ENCODE peak calls at places on chromosomes 1 and 21, in five cellular contexts. E is mesothelial cell of epicardium, Z is heart left ventricle, M is OCI-LY7, X is left ventricle myocardium inferior. O is an unnamed sample.

GRCh38 chr1:182802006-182802798 is 12.6 kb downstream of the NPL start:
- DNase-seq in Z (no peak), M (no peak), X (no peak), E (no peak), O (no peak)

GRCh38 chr1:24189528-24189927 is 2.4 kb upstream of the IFNLR1 start:
- DNase-seq in X (no peak), Z (no peak), E (no peak), M (peak), O (no peak)

GRCh38 chr1:229114781-229115417 is 156.0 kb upstream of the RAB4A start:
- DNase-seq in M (no peak), E (no peak), X (no peak), Z (no peak), O (no peak)

GRCh38 chr1:178947688-178948003 is 76.8 kb upstream of the ANGPTL1 start:
- DNase-seq in E (no peak), Z (no peak), X (no peak), M (no peak), O (no peak)

GRCh38 chr1:97190326-97190725 is 468.7 kb downstream of the PTBP2 start:
- DNase-seq in X (no peak), M (no peak), Z (no peak), E (no peak), O (no peak)

GRCh38 chr1:45804671-45804973 is 1.2 kb downstream of the MAST2 start:
- DNase-seq in Z (no peak), M (peak), E (no peak), X (no peak), O (no peak)

GRCh38 chr21:8993943-8994639 is 1527.3 kb upstream of the TPTE start:
- DNase-seq in M (no peak), X (no peak), Z (no peak), E (no peak), O (no peak)

GRCh38 chr1:24345334-24345733 is 26.2 kb downstream of the GRHL3 start:
- DNase-seq in M (no peak), X (no peak), E (no peak), Z (no peak), O (no peak)

GRCh38 chr1:200075938-200076546 is 48.5 kb downstream of the NR5A2 start:
- DNase-seq in M (no peak), E (no peak), X (no peak), Z (peak), O (no peak)

GRCh38 chr1:27789511-27790154 is 16.6 kb downstream of the STX12 start:
- DNase-seq in M (no peak), X (no peak), Z (peak), E (no peak), O (no peak)

GRCh38 chr1:26734501-26735058 is 38.8 kb downstream of the ARID1A start:
- DNase-seq in Z (no peak), X (no peak), M (no peak), E (no peak), O (no peak)

GRCh38 chr1:183877321-183877720 is 72.4 kb downstream of the RGL1 start:
- DNase-seq in Z (peak), E (no peak), M (no peak), X (peak), O (no peak)

GRCh38 chr1:30964706-30965105 is 56.1 kb upstream of the SDC3 start:
- DNase-seq in M (no peak), Z (peak), E (no peak), X (peak), O (no peak)

GRCh38 chr1:39566441-39567137 is 10.0 kb downstream of the PABPC4 start:
- DNase-seq in Z (no peak), E (no peak), X (no peak), M (no peak), O (no peak)

GRCh38 chr21:16976132-16976666 is 536.6 kb upstream of the CXADR start:
- DNase-seq in X (no peak), E (no peak), Z (no peak), M (no peak), O (no peak)

GRCh38 chr1:177021741-177022140 is 142.8 kb downstream of the ASTN1 start:
- DNase-seq in X (no peak), E (no peak), M (no peak), Z (no peak), O (no peak)

GRCh38 chr21:17491716-17492414 is 21.0 kb upstream of the CXADR start:
- DNase-seq in E (no peak), M (no peak), Z (no peak), X (no peak), O (no peak)

GRCh38 chr21:46179708-46180078 is 4.6 kb downstream of the SPATC1L start:
- DNase-seq in Z (no peak), E (no peak), X (no peak), M (no peak), O (no peak)

GRCh38 chr1:168691541-168691940 is 37.5 kb downstream of the DPT start:
- DNase-seq in Z (no peak), X (no peak), M (no peak), E (no peak), O (no peak)

GRCh38 chr1:56404066-56404465 is 175.3 kb downstream of the PLPP3 start:
- DNase-seq in E (no peak), M (no peak), X (no peak), Z (no peak), O (no peak)

GRCh38 chr1:62841587-62842169 is 57.7 kb downstream of the ATG4C start:
- DNase-seq in E (no peak), Z (peak), M (peak), X (no peak), O (no peak)

GRCh38 chr1:96116707-96117106 is 604.9 kb upstream of the PTBP2 start:
- DNase-seq in X (no peak), Z (no peak), E (no peak), M (no peak), O (no peak)

GRCh38 chr1:41404308-41404755 is 43.1 kb downstream of the FOXO6 start:
- DNase-seq in Z (no peak), X (no peak), M (peak), E (no peak), O (no peak)

GRCh38 chr21:15051652-15052554 is 12.9 kb downstream of the NRIP1 start:
- DNase-seq in E (no peak), M (no peak), Z (no peak), X (no peak), O (no peak)

GRCh38 chr1:5371270-5371669 is 621.0 kb downstream of the NPHP4 start:
- DNase-seq in E (no peak), Z (no peak), X (no peak), M (no peak), O (no peak)

GRCh38 chr1:152251391-152251790 is 27.4 kb upstream of the HRNR start:
- DNase-seq in E (no peak), M (no peak), X (no peak), Z (no peak), O (no peak)

GRCh38 chr21:32494946-32495703 is 82.6 kb downstream of the EVA1C start:
- DNase-seq in E (no peak), M (no peak), Z (no peak), X (no peak), O (no peak)

GRCh38 chr1:229664133-229664689 is 38.2 kb downstream of the URB2 start:
- DNase-seq in E (peak), X (no peak), Z (no peak), M (peak), O (no peak)

GRCh38 chr1:3176028-3176427 is 107.0 kb downstream of the PRDM16 start:
- DNase-seq in Z (no peak), X (no peak), E (no peak), M (no peak), O (no peak)

GRCh38 chr1:230087034-230087721 is 20.1 kb downstream of the GALNT2 start:
- DNase-seq in X (no peak), M (no peak), Z (no peak), E (no peak), O (no peak)

GRCh38 chr1:64848812-64849211 is 103.9 kb downstream of the RAVER2 start:
- DNase-seq in X (no peak), M (no peak), Z (no peak), E (no peak), O (no peak)

GRCh38 chr1:40301541-40302299 is 15.4 kb downstream of the COL9A2 start:
- DNase-seq in E (peak), Z (no peak), M (no peak), X (no peak), O (no peak)

GRCh38 chr1:182384387-182384960 is 7.1 kb downstream of the GLUL start:
- DNase-seq in X (no peak), E (no peak), M (no peak), Z (no peak), O (no peak)

GRCh38 chr1:119254067-119254720 is 113.7 kb upstream of the WARS2 start:
- DNase-seq in Z (no peak), M (no peak), X (no peak), E (no peak), O (no peak)

GRCh38 chr1:223500560-223501425 is 107.6 kb downstream of the CCDC185 start:
- DNase-seq in X (no peak), E (no peak), Z (no peak), M (no peak), O (no peak)

GRCh38 chr1:158112994-158113758 is 67.5 kb upstream of the CD1D start:
- DNase-seq in X (peak), M (peak), Z (no peak), E (peak), O (peak)

GRCh38 chr1:206965781-206966180 is 4.5 kb downstream of the FCAMR start:
- DNase-seq in M (no peak), E (no peak), Z (no peak), X (no peak), O (no peak)

GRCh38 chr1:196271212-196271947 is 336.9 kb downstream of the KCNT2 start:
- DNase-seq in X (no peak), Z (no peak), E (no peak), M (no peak), O (no peak)

GRCh38 chr1:35220976-35221375 is 28.0 kb upstream of the SFPQ start:
- DNase-seq in X (no peak), Z (no peak), M (peak), E (no peak), O (no peak)
- TF ChIP-seq CTCF in X (peak), Z (peak), M (peak), E (peak), O (peak)

DNA sequence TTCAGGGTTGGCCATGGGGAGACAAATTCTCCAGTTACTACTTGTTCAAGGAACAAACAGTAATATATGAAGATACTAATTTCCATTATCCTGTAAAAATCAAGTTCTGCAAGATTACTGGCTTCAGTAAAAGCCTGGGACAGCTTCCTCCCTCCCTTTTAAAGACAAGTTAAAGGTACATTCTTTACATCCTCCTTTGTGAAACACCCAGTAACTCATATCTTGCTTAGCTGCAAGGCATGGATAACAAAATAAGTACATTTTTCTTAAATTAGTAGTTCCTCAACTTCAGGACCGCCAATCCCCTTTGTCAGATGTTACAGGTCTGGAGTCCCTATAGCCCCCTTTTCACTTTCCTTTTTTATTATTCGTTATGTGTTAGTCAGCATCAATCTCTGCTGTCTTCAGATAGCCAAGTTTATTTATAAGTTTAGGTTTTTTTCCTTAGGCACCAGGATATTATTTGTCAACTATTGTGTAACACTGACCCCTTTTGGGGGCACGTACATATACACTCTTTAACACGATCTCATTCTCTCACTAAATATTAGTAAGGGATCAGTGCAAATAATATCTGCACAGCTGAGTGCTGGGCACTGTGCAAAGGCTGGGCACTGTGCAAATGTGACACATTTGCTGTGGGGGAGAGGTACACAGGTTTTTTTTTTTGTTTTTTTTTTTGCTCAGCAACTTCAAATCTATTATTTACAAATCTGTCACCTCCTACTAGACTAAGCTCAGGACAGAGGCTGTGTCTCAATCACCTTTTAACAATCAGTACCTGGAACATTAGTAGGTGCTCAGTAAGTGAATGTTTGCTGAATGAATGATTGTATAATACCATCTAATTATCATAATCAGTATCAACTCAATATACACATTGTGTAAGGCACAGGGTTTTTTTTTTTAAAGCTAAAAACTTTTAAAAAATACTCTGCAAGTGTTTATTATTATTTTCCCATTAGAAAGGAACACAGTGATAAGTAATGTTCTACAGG is 9.6 kb downstream of the ERRFI1 start:
- DNase-seq in E (no peak), Z (no peak), X (no peak), M (no peak), O (no peak)
- TF ChIP-seq CTCF in E (no peak), Z (no peak), X (peak), M (peak), O (no peak)

GRCh38 chr1:75969550-75969949 is 37.3 kb upstream of the ASB17 start:
- DNase-seq in M (no peak), X (no peak), Z (no peak), E (no peak), O (no peak)

GRCh38 chr1:75970631-75971030 is 38.4 kb upstream of the ASB17 start:
- DNase-seq in X (no peak), Z (no peak), M (no peak), E (no peak), O (no peak)

GRCh38 chr1:75967719-75968118 is 35.5 kb upstream of the ASB17 start:
- DNase-seq in Z (no peak), E (no peak), X (no peak), M (no peak), O (no peak)

GRCh38 chr1:75964760-75965408 is 32.7 kb upstream of the ASB17 start:
- DNase-seq in X (no peak), E (no peak), M (no peak), Z (no peak), O (no peak)
- TF ChIP-seq CTCF in X (no peak), E (no peak), M (no peak), Z (no peak), O (no peak)

GRCh38 chr1:33099290-33100118 is 18.6 kb downstream of the AZIN2 start:
- DNase-seq in X (no peak), M (peak), E (no peak), Z (peak), O (no peak)
- TF ChIP-seq CTCF in X (no peak), M (peak), E (peak), Z (no peak), O (no peak)

GRCh38 chr1:37483785-37484184 is 9.4 kb downstream of the ZC3H12A start:
- DNase-seq in X (no peak), M (no peak), E (no peak), Z (no peak), O (no peak)

GRCh38 chr1:37484325-37485051 is 10.1 kb downstream of the ZC3H12A start:
- DNase-seq in M (no peak), X (no peak), Z (no peak), E (no peak), O (no peak)

GRCh38 chr1:37485902-37486679 is 11.7 kb downstream of the ZC3H12A start:
- DNase-seq in M (no peak), E (no peak), X (no peak), Z (no peak), O (no peak)

GRCh38 chr1:37486680-37487618 is 12.6 kb downstream of the ZC3H12A start:
- DNase-seq in Z (peak), E (peak), X (peak), M (peak), O (peak)

DNA sequence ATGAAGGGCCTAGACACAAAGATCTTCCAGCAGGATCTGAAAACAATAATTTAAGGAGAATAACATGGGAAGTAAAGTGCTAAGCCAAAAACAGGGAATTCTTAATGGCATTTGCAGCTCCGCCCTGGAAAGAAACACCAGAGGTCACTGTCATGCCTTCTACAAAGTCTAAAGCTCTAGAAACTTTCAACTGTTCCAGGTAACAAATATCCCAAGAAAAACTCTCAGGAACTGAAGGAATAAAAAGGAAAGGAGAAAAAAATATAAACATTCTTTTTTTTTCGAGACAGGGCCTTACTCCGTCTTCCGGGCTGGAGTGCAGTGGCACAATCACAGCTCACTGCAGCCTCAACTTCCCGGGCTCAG is 13.2 kb downstream of the ZC3H12A start:
- DNase-seq in X (no peak), Z (no peak), E (no peak), M (no peak), O (no peak)
- TF ChIP-seq CTCF in X (peak), Z (peak), E (peak), M (peak), O (no peak)

O was measured in progenitor cell of endocrine pancreas.